ENCODE peak calls at places on chromosome 4, in nine cellular contexts. Z is coronary artery, S is AG04450, D is cardiac fibroblast, R is fibroblast of mammary gland, F is mammary epithelial cell, W is fibroblast of pulmonary artery, M is astrocyte of the cerebellum, N is HFF-Myc. U is an unnamed sample.

GRCh38 chr4:101357751-101358150 is 10.4 kb upstream of the PPP3CA start:
- DNase-seq in W (peak; percentile 46), N (no peak), S (no peak), M (no peak), R (peak; percentile 24), D (peak; percentile 49), Z (no peak), F (no peak), U (no peak)

GRCh38 chr4:75629239-75629638 is 1.1 kb downstream of the CDKL2 start:
- DNase-seq in Z (no peak), R (no peak), F (no peak), N (no peak), D (no peak), W (no peak), S (no peak), M (no peak), U (no peak)

GRCh38 chr4:104728380-104729122 is 233.9 kb upstream of the CXXC4 start:
- DNase-seq in D (peak; percentile 45), N (no peak), M (peak; percentile 91), S (peak; percentile 47), F (peak; percentile 98), Z (no peak), R (peak; percentile 95), W (peak; percentile 73), U (peak; percentile 96)

GRCh38 chr4:7872264-7872771 is 67.3 kb downstream of the AFAP1 start:
- DNase-seq in Z (no peak), R (peak; percentile 96), F (no peak), W (peak; percentile 89), S (peak; percentile 98), N (peak; percentile 91), D (peak; percentile 91), M (peak; percentile 91), U (peak; percentile 95)

GRCh38 chr4:47122592-47123291 is 91.4 kb downstream of the GABRB1 start:
- DNase-seq in N (peak; percentile 44), M (peak; percentile 70), S (peak; percentile 68), F (peak; percentile 58), R (peak; percentile 72), W (peak; percentile 85), D (peak; percentile 85), Z (no peak), U (peak; percentile 85)

GRCh38 chr4:182126567-182126966 is 116.6 kb upstream of the TENM3 start:
- DNase-seq in W (no peak), S (no peak), D (no peak), R (peak; percentile 35), M (no peak), N (no peak), F (peak; percentile 95), Z (no peak), U (peak; percentile 50)

GRCh38 chr4:69858683-69859082 is 1.3 kb downstream of the SULT1E1 start:
- DNase-seq in M (no peak), S (no peak), R (peak; percentile 64), W (peak; percentile 68), Z (no peak), F (peak; percentile 78), N (no peak), D (peak; percentile 68), U (peak; percentile 22)

GRCh38 chr4:73259552-73260140 is 1.0 kb upstream of the ANKRD17 start:
- DNase-seq in M (no peak), Z (no peak), N (no peak), D (peak; percentile 50), S (no peak), W (no peak), F (no peak), R (peak; percentile 54), U (no peak)

GRCh38 chr4:73080789-73081188 is 11.3 kb upstream of the COX18 start:
- DNase-seq in Z (no peak), D (peak; percentile 9), W (peak; percentile 24), R (peak; percentile 16), F (no peak), S (no peak), M (no peak), N (no peak), U (no peak)

GRCh38 chr4:34250562-34250961 is 1993.8 kb downstream of the ARAP2 start:
- DNase-seq in S (peak; percentile 3), Z (no peak), N (peak; percentile 16), F (peak; percentile 51), W (peak; percentile 86), M (no peak), R (peak; percentile 93), D (peak; percentile 80), U (peak; percentile 10)

GRCh38 chr4:128286474-128287158 is 997 bp downstream of the PGRMC2 start:
- DNase-seq in R (peak; percentile 48), Z (no peak), S (no peak), M (peak; percentile 37), D (peak; percentile 58), N (no peak), F (peak; percentile 58), W (peak; percentile 54), U (peak; percentile 71)

GRCh38 chr4:128288689-128289106 is 1.1 kb upstream of the PGRMC2 start:
- DNase-seq in D (peak; percentile 50), S (no peak), R (peak; percentile 62), F (peak; percentile 79), W (peak; percentile 56), Z (no peak), N (no peak), M (no peak), U (peak; percentile 53)

GRCh38 chr4:128287159-128287870 is at the start of gene PGRMC2:
- DNase-seq in R (peak; percentile 24), W (peak; percentile 35), N (no peak), S (no peak), Z (peak; percentile 77), M (no peak), D (peak; percentile 47), F (no peak), U (peak; percentile 27)

GRCh38 chr4:128289523-128290158 is 2.0 kb upstream of the PGRMC2 start:
- DNase-seq in F (no peak), D (no peak), W (no peak), R (no peak), S (no peak), Z (no peak), N (no peak), M (no peak), U (no peak)

GRCh38 chr4:128287871-128288688 is 467 bp upstream of the PGRMC2 start:
- DNase-seq in M (peak; percentile 98), D (peak; percentile 100), F (peak; percentile 99), W (peak; percentile 99), Z (peak; percentile 99), S (peak; percentile 98), N (peak; percentile 94), R (peak; percentile 98), U (peak; percentile 100)
- TF ChIP-seq CTCF in M (no peak), D (peak; percentile 20), F (peak; percentile 38), W (no peak), Z (no peak), S (peak; percentile 37), N (peak; percentile 11), R (no peak), U (peak; percentile 3)

DNA sequence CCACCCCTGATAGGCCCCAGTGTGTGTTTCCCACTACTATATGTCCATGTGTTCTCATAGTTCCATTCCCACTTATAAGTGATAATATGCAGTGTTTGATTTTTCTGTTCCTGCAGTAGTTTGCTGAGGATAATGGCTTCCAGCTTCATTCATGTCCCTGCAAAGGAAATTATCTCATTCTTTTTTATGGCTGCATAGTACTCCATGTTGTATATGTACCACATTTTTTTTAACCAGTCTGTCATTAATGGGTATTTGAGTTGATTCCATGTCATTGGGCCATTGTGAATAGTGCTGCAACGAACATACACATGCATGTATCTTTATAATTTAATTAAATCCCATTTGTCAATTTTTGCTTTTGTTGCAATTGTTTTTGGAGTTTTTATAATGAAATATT is 10.3 kb upstream of the TMPRSS11A start:
- DNase-seq in Z (no peak), N (no peak), D (no peak), S (no peak), R (no peak), W (no peak), M (no peak), F (no peak), U (no peak)
- H3K4me3 ChIP-seq in Z (no peak overlapping the region), N (no peak overlapping the region), D (no peak overlapping the region), S (no peak overlapping the region), R (no peak overlapping the region), W (no peak overlapping the region), M (no peak overlapping the region), F (no peak overlapping the region), U (no peak overlapping the region)

GRCh38 chr4:26721685-26722084 is 137.8 kb downstream of the TBC1D19 start:
- DNase-seq in S (no peak), M (no peak), W (no peak), D (no peak), R (no peak), N (no peak), Z (no peak), F (no peak), U (no peak)

GRCh38 chr4:26717332-26717731 is 133.4 kb downstream of the TBC1D19 start:
- DNase-seq in F (peak; percentile 73), Z (no peak), R (peak; percentile 92), D (peak; percentile 57), S (peak; percentile 38), M (no peak), W (peak; percentile 75), N (peak; percentile 33), U (peak; percentile 56)

GRCh38 chr4:26723216-26723615 is 137.4 kb upstream of the STIM2 start:
- DNase-seq in D (no peak), Z (no peak), F (no peak), S (no peak), N (no peak), R (no peak), W (no peak), M (no peak), U (no peak)

GRCh38 chr4:26715636-26716242 is 131.9 kb downstream of the TBC1D19 start:
- DNase-seq in D (no peak), N (no peak), R (no peak), W (no peak), Z (no peak), F (no peak), S (no peak), M (no peak), U (no peak)

DNA sequence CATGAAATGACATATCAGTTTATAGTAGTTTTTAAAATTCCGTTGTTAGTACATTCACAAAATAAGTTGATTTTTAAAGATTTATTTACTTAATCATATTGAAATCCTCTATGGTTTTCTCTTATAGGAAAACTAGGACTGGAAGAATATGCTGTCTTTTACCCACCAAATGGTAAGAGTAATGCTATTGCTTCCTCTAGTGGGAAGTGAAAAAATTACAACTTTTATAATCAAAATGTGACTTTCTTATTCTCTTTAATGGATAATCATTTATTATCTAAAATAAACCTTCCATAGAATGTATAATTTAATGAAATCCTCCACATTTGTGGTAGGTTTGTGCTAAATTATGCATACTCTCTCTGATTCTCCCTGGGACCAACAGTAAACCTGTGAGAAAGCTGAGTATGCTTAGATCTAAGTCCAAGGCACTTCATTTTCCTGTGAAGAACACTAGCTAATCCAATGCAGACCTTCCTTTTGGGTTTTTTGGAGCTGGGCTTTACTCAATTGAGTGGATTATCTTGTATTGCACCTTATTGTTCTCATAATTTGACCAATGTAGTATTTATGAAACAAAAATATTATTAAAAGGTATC is 136.2 kb downstream of the TBC1D19 start:
- DNase-seq in F (no peak), R (peak; percentile 54), W (peak; percentile 64), S (no peak), Z (no peak), M (no peak), N (no peak), D (peak; percentile 57), U (peak; percentile 63)
- TF ChIP-seq CTCF in F (peak; percentile 72), R (peak; percentile 79), W (peak; percentile 69), S (peak; percentile 88), Z (no peak), M (peak; percentile 35), N (peak; percentile 41), D (peak; percentile 65), U (peak; percentile 61)

DNA sequence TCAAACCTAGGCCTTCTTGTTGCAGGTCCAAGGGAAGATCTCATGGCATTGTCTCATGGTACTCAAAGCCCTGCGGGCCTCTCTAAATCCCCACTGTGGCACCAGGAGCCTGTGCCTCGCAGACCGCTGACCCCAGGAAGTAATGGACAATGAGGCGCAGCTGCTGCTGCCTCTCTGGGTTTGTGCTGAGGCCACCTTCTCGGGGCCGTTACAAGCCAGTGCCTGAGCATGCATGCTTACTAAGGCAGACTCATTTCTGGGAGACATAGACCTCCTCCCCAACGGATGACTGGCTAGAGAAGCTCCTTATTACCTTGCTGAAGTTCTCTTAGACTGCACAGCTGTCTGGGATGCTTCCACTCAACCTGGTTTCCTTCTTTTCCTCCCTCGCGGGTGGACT is 1.3 kb downstream of the BDH2 start:
- DNase-seq in D (no peak), W (no peak), S (no peak), F (no peak), N (no peak), R (peak; percentile 10), M (no peak), Z (no peak), U (no peak)
- H3K4me3 ChIP-seq in D (peak overlapping the region; percentile 53), W (peak overlapping the region; percentile 75), S (peak overlapping the region; percentile 61), F (no peak overlapping the region), N (peak overlapping the region; percentile 51), R (no peak overlapping the region), M (peak overlapping the region; percentile 44), Z (peak overlapping the region; percentile 66), U (peak overlapping the region; percentile 59)